ENCODE peak calls at places on chromosome 4, in six cellular contexts. H, Q, R, S, V and P are unnamed samples.
A peak's percentile ranks its signal among the peaks of the same experiment; 100 is the strongest.

GRCh38 chr4:176953021-176953420 is 160.3 kb upstream of the VEGFC start:
- DNase-seq in H (no peak), Q (no peak), R (no peak), S (no peak), V (no peak), P (no peak)

GRCh38 chr4:78496021-78496643 is 55.4 kb upstream of the ANXA3 start:
- DNase-seq in H (no peak), Q (no peak), R (no peak), S (no peak), V (no peak), P (no peak)

GRCh38 chr4:47705326-47705981 is 132.4 kb downstream of the CORIN start:
- DNase-seq in H (peak; percentile 40), Q (no peak), R (no peak), S (no peak), V (no peak), P (no peak)

GRCh38 chr4:22019676-22020075 is 71.1 kb upstream of the KCNIP4 start:
- DNase-seq in H (no peak), Q (no peak), R (no peak), S (no peak), V (no peak), P (no peak)

GRCh38 chr4:140326395-140326993 is 47.0 kb upstream of the SCOC start:
- DNase-seq in H (peak; percentile 50), Q (no peak), R (no peak), S (no peak), V (peak; percentile 22), P (no peak)

GRCh38 chr4:54091637-54092404 is 8.1 kb upstream of the GSX2 start:
- DNase-seq in H (no peak), Q (no peak), R (peak; percentile 76), S (peak; percentile 76), V (peak; percentile 71), P (peak; percentile 89)

GRCh38 chr4:101967697-101968346 is 177.3 kb downstream of the BANK1 start:
- DNase-seq in H (no peak), Q (no peak), R (no peak), S (no peak), V (no peak), P (no peak)

GRCh38 chr4:152807294-152807829 is 27.6 kb downstream of the ARFIP1 start:
- DNase-seq in H (no peak), Q (no peak), R (no peak), S (no peak), V (no peak), P (no peak)

GRCh38 chr4:170872794-170873193 is 783.0 kb upstream of the AADAT start:
- DNase-seq in H (no peak), Q (no peak), R (no peak), S (no peak), V (no peak), P (no peak)

GRCh38 chr4:7960017-7960789 is 20.5 kb upstream of the AFAP1 start:
- DNase-seq in H (no peak), Q (no peak), R (no peak), S (no peak), V (no peak), P (peak; percentile 81)

GRCh38 chr4:165385124-165385523 is 6.3 kb downstream of the CPE start:
- DNase-seq in H (no peak), Q (no peak), R (no peak), S (no peak), V (no peak), P (no peak)

GRCh38 chr4:53601251-53601764 is 10.0 kb upstream of the LNX1 start:
- DNase-seq in H (no peak), Q (peak; percentile 54), R (peak; percentile 4), S (no peak), V (peak; percentile 11), P (no peak)

GRCh38 chr4:180086480-180087170 is 2156.6 kb upstream of the TENM3 start:
- DNase-seq in H (no peak), Q (no peak), R (no peak), S (no peak), V (no peak), P (no peak)

GRCh38 chr4:94882756-94883155 is 125.0 kb downstream of the BMPR1B start:
- DNase-seq in H (no peak), Q (no peak), R (no peak), S (no peak), V (no peak), P (no peak)

GRCh38 chr4:31657859-31658258 is 937.7 kb downstream of the PCDH7 start:
- DNase-seq in H (no peak), Q (no peak), R (no peak), S (no peak), V (no peak), P (no peak)

GRCh38 chr4:114417214-114417613 is 181.4 kb upstream of the UGT8 start:
- DNase-seq in H (no peak), Q (peak; percentile 17), R (no peak), S (no peak), V (no peak), P (no peak)

GRCh38 chr4:116639070-116639577 is 446.3 kb downstream of the TRAM1L1 start:
- DNase-seq in H (no peak), Q (no peak), R (no peak), S (no peak), V (no peak), P (no peak)